ENCODE peak calls at places on chromosomes 2 and 18, in six cellular contexts. One of them, this sample, is unnamed.

GRCh38 chr2:71721669-71722068 is 268.3 kb downstream of the DYSF start:
- DNase-seq in T follicular helper cell: no peak
- DNase-seq in HEK293T: no peak
- DNase-seq in stimulated activated CD4-positive, alpha-beta T cell treated with anti-CD3 and anti-CD28 coated beads, Interleukin-1b, Interleukin-23, amount 100 ng/mL, for 4 hours: no peak
- DNase-seq in cardiac fibroblast: no peak
- DNase-seq in BE2C: no peak
- DNase-seq in this sample: no peak

GRCh38 chr2:221896505-221897151 is 324.5 kb upstream of the EPHA4 start:
- DNase-seq in T follicular helper cell: no peak
- DNase-seq in HEK293T: no peak
- DNase-seq in stimulated activated CD4-positive, alpha-beta T cell treated with anti-CD3 and anti-CD28 coated beads, Interleukin-1b, Interleukin-23, amount 100 ng/mL, for 4 hours: no peak
- DNase-seq in cardiac fibroblast: peak; percentile 35
- DNase-seq in BE2C: no peak
- DNase-seq in this sample: no peak

GRCh38 chr2:168632733-168633132 is 169.7 kb upstream of the NOSTRIN start:
- DNase-seq in T follicular helper cell: no peak
- DNase-seq in HEK293T: no peak
- DNase-seq in stimulated activated CD4-positive, alpha-beta T cell treated with anti-CD3 and anti-CD28 coated beads, Interleukin-1b, Interleukin-23, amount 100 ng/mL, for 4 hours: no peak
- DNase-seq in cardiac fibroblast: peak; percentile 92
- DNase-seq in BE2C: peak; percentile 28
- DNase-seq in this sample: no peak

GRCh38 chr2:235162544-235163197 is 210.9 kb downstream of the SH3BP4 start:
- DNase-seq in T follicular helper cell: no peak
- DNase-seq in HEK293T: no peak
- DNase-seq in stimulated activated CD4-positive, alpha-beta T cell treated with anti-CD3 and anti-CD28 coated beads, Interleukin-1b, Interleukin-23, amount 100 ng/mL, for 4 hours: no peak
- DNase-seq in cardiac fibroblast: no peak
- DNase-seq in BE2C: no peak
- DNase-seq in this sample: no peak

GRCh38 chr2:230757476-230757875 is 44.8 kb downstream of the CAB39 start:
- DNase-seq in T follicular helper cell: no peak
- DNase-seq in HEK293T: no peak
- DNase-seq in stimulated activated CD4-positive, alpha-beta T cell treated with anti-CD3 and anti-CD28 coated beads, Interleukin-1b, Interleukin-23, amount 100 ng/mL, for 4 hours: no peak
- DNase-seq in cardiac fibroblast: peak; percentile 77
- DNase-seq in BE2C: no peak
- DNase-seq in this sample: no peak

GRCh38 chr2:142819411-142819810 is 58.1 kb upstream of the KYNU start:
- DNase-seq in T follicular helper cell: no peak
- DNase-seq in HEK293T: no peak
- DNase-seq in stimulated activated CD4-positive, alpha-beta T cell treated with anti-CD3 and anti-CD28 coated beads, Interleukin-1b, Interleukin-23, amount 100 ng/mL, for 4 hours: no peak
- DNase-seq in cardiac fibroblast: no peak
- DNase-seq in BE2C: no peak
- DNase-seq in this sample: no peak

GRCh38 chr2:170991398-170992185 is 62.5 kb downstream of the GORASP2 start:
- DNase-seq in T follicular helper cell: no peak
- DNase-seq in HEK293T: no peak
- DNase-seq in stimulated activated CD4-positive, alpha-beta T cell treated with anti-CD3 and anti-CD28 coated beads, Interleukin-1b, Interleukin-23, amount 100 ng/mL, for 4 hours: no peak
- DNase-seq in cardiac fibroblast: no peak
- DNase-seq in BE2C: no peak
- DNase-seq in this sample: no peak

GRCh38 chr18:28903366-28903765 is 726.4 kb upstream of the CDH2 start:
- DNase-seq in T follicular helper cell: no peak
- DNase-seq in HEK293T: no peak
- DNase-seq in stimulated activated CD4-positive, alpha-beta T cell treated with anti-CD3 and anti-CD28 coated beads, Interleukin-1b, Interleukin-23, amount 100 ng/mL, for 4 hours: no peak
- DNase-seq in cardiac fibroblast: peak; percentile 14
- DNase-seq in BE2C: no peak
- DNase-seq in this sample: no peak

GRCh38 chr18:62588217-62588616 is 65.4 kb downstream of the ZCCHC2 start:
- DNase-seq in T follicular helper cell: no peak
- DNase-seq in HEK293T: no peak
- DNase-seq in stimulated activated CD4-positive, alpha-beta T cell treated with anti-CD3 and anti-CD28 coated beads, Interleukin-1b, Interleukin-23, amount 100 ng/mL, for 4 hours: no peak
- DNase-seq in cardiac fibroblast: no peak
- DNase-seq in BE2C: no peak
- DNase-seq in this sample: no peak

This sample was measured in WERI-Rb-1.